ENCODE peak calls at places on chromosomes 1 and 21, in four cellular contexts. W is foreskin fibroblast, J is IMR-90, X is hepatocyte. S is an unnamed sample.
A peak's percentile ranks its signal among the peaks of the same experiment; 100 is the strongest.

GRCh38 chr21:45393833-45394638 is 10.9 kb upstream of the COL18A1 start:
- DNase-seq in W (no peak), J (no peak), X (no peak), S (no peak)

GRCh38 chr1:244839656-244840055 is 4.2 kb downstream of the COX20 start:
- DNase-seq in W (no peak), J (peak; percentile 17), X (no peak), S (peak; percentile 57)

GRCh38 chr1:211529011-211529410 is 37.0 kb upstream of the RD3 start:
- DNase-seq in W (no peak), J (no peak), X (no peak), S (no peak)

GRCh38 chr1:7912743-7913557 is 27.7 kb downstream of the TNFRSF9 start:
- DNase-seq in W (no peak), J (no peak), X (peak; percentile 12), S (no peak)

GRCh38 chr1:80403472-80403893 is 1397.0 kb upstream of the ADGRL4 start:
- DNase-seq in W (no peak), J (no peak), X (no peak), S (no peak)

GRCh38 chr1:55012661-55013060 is 13.9 kb downstream of the BSND start:
- DNase-seq in W (no peak), J (no peak), X (no peak), S (no peak)

GRCh38 chr1:226402615-226403521 is 5.0 kb downstream of the PARP1 start:
- DNase-seq in W (no peak), J (no peak), X (no peak), S (no peak)

GRCh38 chr1:225519166-225519863 is 91.5 kb upstream of the LBR start:
- DNase-seq in W (peak; percentile 48), J (peak; percentile 28), X (no peak), S (no peak)

GRCh38 chr1:28132110-28132897 is 43.9 kb upstream of the EYA3 start:
- DNase-seq in W (no peak), J (no peak), X (no peak), S (no peak)

GRCh38 chr1:80318108-80318507 is 1311.6 kb upstream of the ADGRL4 start:
- DNase-seq in W (no peak), J (no peak), X (no peak), S (no peak)

GRCh38 chr1:155267373-155267772 is 5.2 kb upstream of the SCAMP3 start:
- DNase-seq in W (no peak), J (no peak), X (no peak), S (no peak)

GRCh38 chr1:12491691-12492090 is 126.3 kb downstream of the DHRS3 start:
- DNase-seq in W (no peak), J (no peak), X (no peak), S (no peak)

GRCh38 chr21:15210235-15210678 is 145.5 kb upstream of the NRIP1 start:
- DNase-seq in W (peak; percentile 83), J (no peak), X (peak; percentile 28), S (no peak)

GRCh38 chr1:45299981-45300668 is 26.6 kb upstream of the HPDL start:
- DNase-seq in W (peak; percentile 89), J (peak; percentile 84), X (peak; percentile 82), S (peak; percentile 78)

GRCh38 chr1:208420696-208421095 is 176.5 kb upstream of the PLXNA2 start:
- DNase-seq in W (no peak), J (no peak), X (no peak), S (no peak)

GRCh38 chr1:210446479-210446878 is 117.8 kb downstream of the HHAT start:
- DNase-seq in W (peak; percentile 30), J (peak; percentile 30), X (peak; percentile 49), S (peak; percentile 46)

GRCh38 chr1:206949641-206950040 is 3.4 kb upstream of the PIGR start:
- DNase-seq in W (no peak), J (no peak), X (no peak), S (no peak)

GRCh38 chr1:112715264-112716053 is at the start of gene PPM1J:
- DNase-seq in W (peak; percentile 98), J (peak; percentile 83), X (peak; percentile 96), S (peak; percentile 92)

GRCh38 chr1:27360159-27361043 is 6.4 kb downstream of the MAP3K6 start:
- DNase-seq in W (no peak), J (no peak), X (peak; percentile 54), S (no peak)

GRCh38 chr1:51926171-51926812 is 47.8 kb upstream of the NRDC start:
- DNase-seq in W (peak; percentile 76), J (peak; percentile 59), X (no peak), S (peak; percentile 38)

GRCh38 chr1:56190975-56191768 is 388.2 kb downstream of the PLPP3 start:
- DNase-seq in W (peak; percentile 89), J (peak; percentile 57), X (no peak), S (peak; percentile 28)

GRCh38 chr1:85334962-85335361 is 58.5 kb upstream of the BCL10 start:
- DNase-seq in W (no peak), J (peak; percentile 62), X (no peak), S (peak; percentile 76)

GRCh38 chr1:62732327-62732726 is 44.1 kb upstream of the DOCK7 start:
- DNase-seq in W (no peak), J (no peak), X (peak; percentile 52), S (no peak)
- TF ChIP-seq CTCF in W (no peak), J (no peak), X (peak; percentile 33), S (no peak)

GRCh38 chr21:32423846-32424535 is 11.5 kb downstream of the EVA1C start:
- DNase-seq in W (no peak), J (no peak), X (no peak), S (no peak)
- H3K4me3 ChIP-seq in W (no peak overlapping the region), J (no peak overlapping the region), X (no peak overlapping the region), S (no peak overlapping the region)

DNA sequence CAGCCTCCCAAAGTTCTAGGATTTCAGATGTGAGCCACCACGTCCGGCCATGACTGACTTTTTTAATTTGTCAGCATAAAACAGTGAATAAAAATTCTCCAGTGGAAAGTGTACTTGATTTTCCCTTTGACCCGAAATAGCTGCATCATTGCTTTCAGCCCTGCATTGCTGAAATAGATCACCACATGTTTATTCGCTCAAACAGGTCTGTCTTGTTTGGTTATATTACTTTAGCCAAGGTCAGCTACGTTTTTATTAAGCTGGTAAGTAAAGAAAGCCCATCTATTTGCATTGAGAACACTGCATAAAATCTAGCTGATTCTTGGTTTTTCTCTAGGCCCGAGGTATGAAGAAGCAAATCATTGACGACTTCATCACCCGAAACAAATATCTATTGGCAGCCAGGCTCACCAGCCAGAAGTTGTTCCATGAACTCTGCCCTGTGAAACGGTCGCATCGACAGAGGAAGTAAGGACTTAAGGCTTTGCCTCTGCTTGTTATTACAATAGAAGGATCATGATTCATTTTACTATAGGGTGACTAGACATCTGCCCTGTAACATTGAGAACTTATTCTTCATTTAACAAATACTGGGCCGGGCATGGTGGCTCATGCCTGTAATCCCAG is 25.5 kb downstream of the AGMAT start:
- DNase-seq in W (no peak), J (no peak), X (peak; percentile 54), S (no peak)
- TF ChIP-seq CTCF in W (no peak), J (no peak), X (no peak), S (no peak)

GRCh38 chr1:160342520-160342919 is 530 bp downstream of the COPA start:
- DNase-seq in W (no peak), J (no peak), X (peak; percentile 25), S (peak; percentile 18)
- H3K4me3 ChIP-seq in W (peak overlapping the region; percentile 92), J (peak overlapping the region; percentile 71), X (peak overlapping the region; percentile 85), S (peak overlapping the region; percentile 93)

GRCh38 chr21:44013380-44014088 is 1.4 kb downstream of the TRAPPC10 start:
- DNase-seq in W (peak; percentile 28), J (peak; percentile 4), X (peak; percentile 30), S (no peak)
- TF ChIP-seq CTCF in W (no peak), J (no peak), X (no peak), S (no peak)

GRCh38 chr1:212595787-212596714 is 12.5 kb upstream of the ATF3 start:
- DNase-seq in W (peak; percentile 83), J (peak; percentile 99), X (peak; percentile 82), S (peak; percentile 97)
- H3K4me3 ChIP-seq in W (peak overlapping the region; percentile 1), J (peak overlapping the region; percentile 31), X (no peak overlapping the region), S (no peak overlapping the region)

GRCh38 chr1:24990796-24991195 is 60.7 kb upstream of the RUNX3 start:
- DNase-seq in W (no peak), J (no peak), X (no peak), S (no peak)
- TF ChIP-seq CTCF in W (no peak), J (no peak), X (no peak), S (no peak)

DNA sequence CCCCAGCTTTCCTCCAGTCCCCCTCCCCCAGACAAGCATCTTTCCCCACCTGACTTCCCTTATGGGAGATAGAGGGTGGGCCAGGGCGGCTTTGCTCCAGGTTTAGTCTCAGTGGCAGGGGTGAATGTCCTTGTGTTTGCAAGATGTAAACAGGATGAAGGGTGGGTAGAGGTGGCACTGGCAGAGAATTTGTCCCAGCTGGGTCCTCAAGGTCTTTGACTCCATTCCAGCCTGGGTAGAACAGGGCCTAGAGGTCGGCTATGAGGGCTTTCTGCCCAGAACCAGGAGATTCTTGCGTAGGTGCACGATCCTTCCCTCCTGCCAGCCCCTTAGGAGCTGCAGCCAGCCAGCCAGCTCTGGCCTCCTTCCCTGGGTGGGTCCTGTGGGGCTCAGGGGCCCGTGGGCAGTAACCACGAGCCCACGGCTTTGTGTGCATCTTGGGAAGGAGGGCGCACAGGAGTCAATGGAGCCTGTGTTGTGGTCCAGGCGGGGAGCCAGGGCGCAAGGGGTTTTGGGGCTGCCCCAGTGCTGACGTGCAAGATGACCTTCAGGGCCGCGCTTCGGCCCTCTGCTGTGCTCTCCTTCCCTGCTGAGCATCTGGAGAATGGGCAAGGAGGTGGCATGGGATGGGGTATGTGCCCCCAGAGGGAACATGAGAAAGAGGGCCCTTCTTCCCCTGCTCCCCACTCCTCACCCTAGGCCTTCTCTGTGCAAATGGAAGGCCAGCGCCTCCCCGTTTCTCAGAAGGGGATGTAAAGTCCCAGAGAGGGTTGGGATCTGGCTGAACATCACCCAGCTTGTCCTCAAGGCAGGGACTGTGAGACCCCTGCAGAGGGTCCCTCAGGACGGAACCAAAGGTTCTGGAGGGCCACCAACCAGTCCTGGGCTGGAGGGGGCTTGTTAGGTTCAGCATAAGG is 15.7 kb downstream of the POU3F1 start:
- DNase-seq in W (no peak), J (no peak), X (no peak), S (no peak)
- H3K4me3 ChIP-seq in W (no peak overlapping the region), J (no peak overlapping the region), X (no peak overlapping the region), S (no peak overlapping the region)

S was measured in astrocyte of the spinal cord.